ENCODE peak calls at places on chromosomes 11 and 22, in ten cellular contexts. C, E, G, Y, U, B, M, F, K and Z are unnamed samples.

GRCh38 chr11:123195182-123196059 is at the start of gene CLMP:
- DNase-seq in C (no peak), E (peak), G (no peak), Y (peak), U (no peak), B (no peak), M (peak), F (peak), K (peak), Z (peak)

GRCh38 chr11:114058871-114059277 is 637 bp upstream of the ZBTB16 start:
- DNase-seq in C (no peak), E (no peak), G (no peak), Y (no peak), U (no peak), B (no peak), M (peak), F (no peak), K (peak), Z (no peak)

GRCh38 chr11:14021738-14022137 is 59.2 kb downstream of the SPON1 start:
- DNase-seq in C (no peak), E (no peak), G (no peak), Y (no peak), U (no peak), B (no peak), M (no peak), F (no peak), K (peak), Z (no peak)

GRCh38 chr11:20029193-20029592 is 131.1 kb downstream of the DBX1 start:
- DNase-seq in C (no peak), E (no peak), G (no peak), Y (no peak), U (no peak), B (no peak), M (no peak), F (no peak), K (no peak), Z (no peak)

GRCh38 chr11:119109843-119110242 is 2.7 kb downstream of the C2CD2L start:
- DNase-seq in C (no peak), E (no peak), G (no peak), Y (no peak), U (no peak), B (no peak), M (no peak), F (no peak), K (no peak), Z (no peak)

GRCh38 chr11:20111871-20112270 is 48.4 kb downstream of the DBX1 start:
- DNase-seq in C (no peak), E (no peak), G (no peak), Y (no peak), U (no peak), B (no peak), M (no peak), F (no peak), K (no peak), Z (no peak)

GRCh38 chr22:50739894-50740293 is 1.9 kb downstream of the ACR start:
- DNase-seq in C (no peak), E (no peak), G (no peak), Y (no peak), U (no peak), B (no peak), M (no peak), F (no peak), K (no peak), Z (no peak)

GRCh38 chr11:35969089-35970046 is 25.5 kb downstream of the LDLRAD3 start:
- DNase-seq in C (peak), E (no peak), G (no peak), Y (no peak), U (peak), B (no peak), M (no peak), F (peak), K (no peak), Z (no peak)

GRCh38 chr11:1017269-1018005 is 19.1 kb downstream of the MUC6 start:
- DNase-seq in C (no peak), E (no peak), G (no peak), Y (peak), U (no peak), B (no peak), M (no peak), F (peak), K (no peak), Z (no peak)

GRCh38 chr11:283405-284080 is 5.3 kb downstream of the NLRP6 start:
- DNase-seq in C (no peak), E (no peak), G (peak), Y (no peak), U (no peak), B (no peak), M (peak), F (no peak), K (no peak), Z (peak)

GRCh38 chr22:38069372-38070249 is 12.4 kb downstream of the PICK1 start:
- DNase-seq in C (no peak), E (peak), G (no peak), Y (peak), U (no peak), B (no peak), M (no peak), F (no peak), K (peak), Z (no peak)

GRCh38 chr11:69014084-69014935 is 1.3 kb upstream of the MRGPRF start:
- DNase-seq in C (no peak), E (peak), G (no peak), Y (no peak), U (no peak), B (no peak), M (peak), F (no peak), K (peak), Z (no peak)

GRCh38 chr11:5928269-5928668 is 13.8 kb upstream of the OR56A3 start:
- DNase-seq in C (no peak), E (no peak), G (no peak), Y (no peak), U (no peak), B (no peak), M (no peak), F (no peak), K (no peak), Z (no peak)

GRCh38 chr11:75667268-75667830 is 1.5 kb downstream of the MAP6 start:
- DNase-seq in C (peak), E (no peak), G (no peak), Y (no peak), U (no peak), B (no peak), M (peak), F (no peak), K (peak), Z (no peak)

GRCh38 chr22:39446239-39446721 is 10.5 kb upstream of the MGAT3 start:
- DNase-seq in C (peak), E (no peak), G (no peak), Y (no peak), U (peak), B (no peak), M (peak), F (no peak), K (peak), Z (no peak)

GRCh38 chr11:79482800-79483199 is 42.0 kb upstream of the TENM4 start:
- DNase-seq in C (peak), E (no peak), G (no peak), Y (no peak), U (peak), B (no peak), M (no peak), F (no peak), K (no peak), Z (no peak)

GRCh38 chr11:117861151-117862018 is 15.1 kb downstream of the FXYD6 start:
- DNase-seq in C (no peak), E (peak), G (peak), Y (no peak), U (no peak), B (no peak), M (peak), F (no peak), K (peak), Z (peak)

GRCh38 chr11:117230286-117230961 is 1.4 kb downstream of the PCSK7 start:
- DNase-seq in C (peak), E (no peak), G (peak), Y (no peak), U (peak), B (no peak), M (no peak), F (no peak), K (no peak), Z (no peak)

GRCh38 chr11:119585038-119585666 is 143.8 kb downstream of the NECTIN1 start:
- DNase-seq in C (no peak), E (no peak), G (no peak), Y (no peak), U (no peak), B (no peak), M (peak), F (peak), K (peak), Z (no peak)

GRCh38 chr11:57300785-57301184 is 24.0 kb downstream of the TNKS1BP1 start:
- DNase-seq in C (no peak), E (no peak), G (no peak), Y (no peak), U (no peak), B (no peak), M (no peak), F (no peak), K (no peak), Z (no peak)
- TF ChIP-seq CTCF in C (no peak), E (no peak), G (no peak), Y (no peak), U (no peak), B (no peak), M (no peak), F (no peak), K (no peak), Z (no peak)

GRCh38 chr11:106133529-106133928 is 56.1 kb downstream of the AASDHPPT start:
- DNase-seq in C (peak), E (peak), G (no peak), Y (no peak), U (no peak), B (no peak), M (no peak), F (no peak), K (no peak), Z (peak)
- TF ChIP-seq CTCF in C (peak), E (peak), G (no peak), Y (no peak), U (peak), B (peak), M (peak), F (no peak), K (peak), Z (peak)

DNA sequence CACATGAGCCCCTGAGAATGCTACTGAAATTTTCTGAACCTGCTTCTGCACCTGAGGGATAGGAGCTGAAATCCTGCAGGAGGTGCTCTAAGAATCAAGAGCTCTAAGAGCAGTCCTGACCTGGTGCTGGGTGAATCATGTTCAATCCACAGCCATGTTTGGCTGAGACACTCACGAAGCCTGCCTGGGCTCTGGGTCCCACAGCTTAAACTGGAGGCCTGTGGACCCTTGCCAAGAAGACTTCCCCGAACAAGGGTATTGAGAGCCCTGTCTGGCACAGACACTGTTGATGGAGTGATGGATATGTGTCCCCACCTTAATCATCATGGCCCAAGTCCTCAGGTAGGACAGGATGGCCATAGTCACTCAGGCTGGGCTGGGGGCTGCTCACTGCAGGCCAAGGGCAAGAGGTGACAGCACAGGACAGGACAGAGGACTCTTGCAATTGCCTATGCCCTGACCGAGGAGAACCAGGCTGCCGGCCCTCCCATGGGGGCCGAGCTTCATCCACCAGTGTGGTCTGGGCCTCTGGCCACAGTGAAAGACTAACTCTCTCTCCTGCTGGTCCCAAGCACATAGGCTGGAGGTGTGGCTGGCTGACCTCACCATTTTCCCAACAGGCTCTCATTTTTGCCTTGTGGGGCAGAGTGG is 6.8 kb downstream of the RAB3IL1 start:
- DNase-seq in C (no peak), E (no peak), G (no peak), Y (peak), U (no peak), B (no peak), M (no peak), F (no peak), K (no peak), Z (no peak)
- TF ChIP-seq CTCF in C (no peak), E (no peak), G (no peak), Y (no peak), U (no peak), B (no peak), M (no peak), F (no peak), K (no peak), Z (no peak)

GRCh38 chr22:36286096-36286957 is 33.4 kb downstream of the APOL1 start:
- DNase-seq in C (peak), E (peak), G (peak), Y (peak), U (peak), B (no peak), M (peak), F (peak), K (peak), Z (peak)
- TF ChIP-seq CTCF in C (peak), E (peak), G (peak), Y (peak), U (peak), B (peak), M (peak), F (peak), K (peak), Z (peak)

GRCh38 chr22:42116848-42117424 is 13.7 kb downstream of the CYP2D6 start:
- DNase-seq in C (no peak), E (peak), G (no peak), Y (no peak), U (no peak), B (no peak), M (peak), F (no peak), K (peak), Z (peak)
- TF ChIP-seq CTCF in C (no peak), E (no peak), G (no peak), Y (no peak), U (peak), B (peak), M (peak), F (no peak), K (peak), Z (no peak)

DNA sequence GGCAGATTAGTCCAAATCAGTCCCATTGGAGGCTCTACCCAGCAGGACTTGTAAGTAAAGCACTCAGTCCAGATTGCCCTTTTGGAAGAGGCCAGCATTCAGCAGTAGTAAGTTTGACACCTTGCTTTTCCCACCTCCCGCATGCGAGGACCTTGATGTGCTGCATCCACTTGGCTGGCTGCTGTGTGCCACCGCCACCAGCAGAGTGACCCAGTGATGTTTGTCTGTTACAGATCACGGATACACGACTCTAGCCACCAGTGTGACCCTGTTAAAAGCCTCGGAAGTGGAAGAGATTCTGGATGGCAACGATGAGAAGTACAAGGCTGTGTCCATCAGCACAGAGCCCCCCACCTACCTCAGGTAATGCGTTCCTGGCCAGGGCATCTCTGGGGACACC is 6.6 kb downstream of the SMARCB1 start:
- DNase-seq in C (no peak), E (no peak), G (no peak), Y (no peak), U (no peak), B (no peak), M (no peak), F (no peak), K (no peak), Z (no peak)
- TF ChIP-seq CTCF in C (no peak), E (no peak), G (no peak), Y (no peak), U (no peak), B (no peak), M (no peak), F (no peak), K (no peak), Z (no peak)